ENCODE peak calls at places on chromosome 20, in five cellular contexts. One of them, this sample, is unnamed.

GRCh38 chr20:37640600-37641561 is 52.9 kb upstream of the CTNNBL1 start:
- DNase-seq in uterus: no peak
- DNase-seq in astrocyte of the cerebellum: no peak
- DNase-seq in CD4-positive, alpha-beta memory T cell: no peak
- DNase-seq in dorsolateral prefrontal cortex: no peak
- DNase-seq in this sample: no peak

GRCh38 chr20:13772529-13772928 is 12.2 kb downstream of the ESF1 start:
- DNase-seq in uterus: no peak
- DNase-seq in astrocyte of the cerebellum: no peak
- DNase-seq in CD4-positive, alpha-beta memory T cell: no peak
- DNase-seq in dorsolateral prefrontal cortex: no peak
- DNase-seq in this sample: no peak

GRCh38 chr20:10433014-10433622 is 904 bp downstream of the MKKS start:
- DNase-seq in uterus: no peak
- DNase-seq in astrocyte of the cerebellum: no peak
- DNase-seq in CD4-positive, alpha-beta memory T cell: no peak
- DNase-seq in dorsolateral prefrontal cortex: no peak
- DNase-seq in this sample: no peak

GRCh38 chr20:46872315-46873211 is 22.1 kb upstream of the EYA2 start:
- DNase-seq in uterus: no peak
- DNase-seq in astrocyte of the cerebellum: no peak
- DNase-seq in CD4-positive, alpha-beta memory T cell: no peak
- DNase-seq in dorsolateral prefrontal cortex: no peak
- DNase-seq in this sample: no peak

GRCh38 chr20:8490076-8490830 is 358.2 kb downstream of the PLCB1 start:
- DNase-seq in uterus: no peak
- DNase-seq in astrocyte of the cerebellum: no peak
- DNase-seq in CD4-positive, alpha-beta memory T cell: no peak
- DNase-seq in dorsolateral prefrontal cortex: no peak
- DNase-seq in this sample: no peak

GRCh38 chr20:50015993-50016770 is 33.4 kb downstream of the SNAI1 start:
- DNase-seq in uterus: no peak
- DNase-seq in astrocyte of the cerebellum: no peak
- DNase-seq in CD4-positive, alpha-beta memory T cell: no peak
- DNase-seq in dorsolateral prefrontal cortex: no peak
- DNase-seq in this sample: no peak

GRCh38 chr20:45410887-45411286 is 2.8 kb downstream of the DBNDD2 start:
- DNase-seq in uterus: no peak
- DNase-seq in astrocyte of the cerebellum: no peak
- DNase-seq in CD4-positive, alpha-beta memory T cell: no peak
- DNase-seq in dorsolateral prefrontal cortex: no peak
- DNase-seq in this sample: no peak

GRCh38 chr20:49237531-49237930 is 18.3 kb downstream of the DDX27 start:
- DNase-seq in uterus: no peak
- DNase-seq in astrocyte of the cerebellum: no peak
- DNase-seq in CD4-positive, alpha-beta memory T cell: no peak
- DNase-seq in dorsolateral prefrontal cortex: no peak
- DNase-seq in this sample: no peak

GRCh38 chr20:709864-710761 is 34.5 kb upstream of the SCRT2 start:
- DNase-seq in uterus: no peak
- DNase-seq in astrocyte of the cerebellum: no peak
- DNase-seq in CD4-positive, alpha-beta memory T cell: no peak
- DNase-seq in dorsolateral prefrontal cortex: no peak
- DNase-seq in this sample: no peak

GRCh38 chr20:25623225-25623735 is 534 bp downstream of the NANP start:
- DNase-seq in uterus: peak; percentile 29
- DNase-seq in astrocyte of the cerebellum: no peak
- DNase-seq in CD4-positive, alpha-beta memory T cell: no peak
- DNase-seq in dorsolateral prefrontal cortex: peak; percentile 21
- DNase-seq in this sample: no peak

GRCh38 chr20:18577942-18578341 is 9.9 kb upstream of the DTD1 start:
- DNase-seq in uterus: no peak
- DNase-seq in astrocyte of the cerebellum: no peak
- DNase-seq in CD4-positive, alpha-beta memory T cell: no peak
- DNase-seq in dorsolateral prefrontal cortex: no peak
- DNase-seq in this sample: no peak

GRCh38 chr20:2301164-2301622 is 5.4 kb downstream of the TGM3 start:
- DNase-seq in uterus: peak; percentile 17
- DNase-seq in astrocyte of the cerebellum: no peak
- DNase-seq in CD4-positive, alpha-beta memory T cell: no peak
- DNase-seq in dorsolateral prefrontal cortex: no peak
- DNase-seq in this sample: no peak

GRCh38 chr20:11247059-11247630 is 573.3 kb upstream of the JAG1 start:
- DNase-seq in uterus: no peak
- DNase-seq in astrocyte of the cerebellum: no peak
- DNase-seq in CD4-positive, alpha-beta memory T cell: no peak
- DNase-seq in dorsolateral prefrontal cortex: no peak
- DNase-seq in this sample: no peak

GRCh38 chr20:17859002-17859615 is 109.5 kb downstream of the SNX5 start:
- DNase-seq in uterus: no peak
- DNase-seq in astrocyte of the cerebellum: no peak
- DNase-seq in CD4-positive, alpha-beta memory T cell: no peak
- DNase-seq in dorsolateral prefrontal cortex: no peak
- DNase-seq in this sample: no peak

GRCh38 chr20:39269031-39269461 is 306.9 kb downstream of the DHX35 start:
- DNase-seq in uterus: no peak
- DNase-seq in astrocyte of the cerebellum: no peak
- DNase-seq in CD4-positive, alpha-beta memory T cell: peak; percentile 9
- DNase-seq in dorsolateral prefrontal cortex: peak; percentile 48
- DNase-seq in this sample: no peak

GRCh38 chr20:61487346-61488022 is 235.4 kb downstream of the CDH4 start:
- DNase-seq in uterus: no peak
- DNase-seq in astrocyte of the cerebellum: no peak
- DNase-seq in CD4-positive, alpha-beta memory T cell: no peak
- DNase-seq in dorsolateral prefrontal cortex: no peak
- DNase-seq in this sample: no peak

GRCh38 chr20:49219924-49220831 is 962 bp downstream of the DDX27 start:
- DNase-seq in uterus: no peak
- DNase-seq in astrocyte of the cerebellum: no peak
- DNase-seq in CD4-positive, alpha-beta memory T cell: no peak
- DNase-seq in dorsolateral prefrontal cortex: no peak
- DNase-seq in this sample: no peak

GRCh38 chr20:54630582-54630981 is 155.2 kb downstream of the DOK5 start:
- DNase-seq in uterus: no peak
- DNase-seq in astrocyte of the cerebellum: no peak
- DNase-seq in CD4-positive, alpha-beta memory T cell: no peak
- DNase-seq in dorsolateral prefrontal cortex: no peak
- DNase-seq in this sample: no peak
- H3K4me3 ChIP-seq in uterus: no peak overlapping the region
- H3K4me3 ChIP-seq in astrocyte of the cerebellum: no peak overlapping the region
- H3K4me3 ChIP-seq in CD4-positive, alpha-beta memory T cell: no peak overlapping the region
- H3K4me3 ChIP-seq in dorsolateral prefrontal cortex: no peak overlapping the region
- H3K4me3 ChIP-seq in this sample: no peak overlapping the region

GRCh38 chr20:34925341-34925740 is 30.3 kb downstream of the GSS start:
- DNase-seq in uterus: no peak
- DNase-seq in astrocyte of the cerebellum: no peak
- DNase-seq in CD4-positive, alpha-beta memory T cell: no peak
- DNase-seq in dorsolateral prefrontal cortex: no peak
- DNase-seq in this sample: no peak
- H3K4me3 ChIP-seq in uterus: no peak overlapping the region
- H3K4me3 ChIP-seq in astrocyte of the cerebellum: no peak overlapping the region
- H3K4me3 ChIP-seq in CD4-positive, alpha-beta memory T cell: no peak overlapping the region
- H3K4me3 ChIP-seq in dorsolateral prefrontal cortex: no peak overlapping the region
- H3K4me3 ChIP-seq in this sample: no peak overlapping the region

DNA sequence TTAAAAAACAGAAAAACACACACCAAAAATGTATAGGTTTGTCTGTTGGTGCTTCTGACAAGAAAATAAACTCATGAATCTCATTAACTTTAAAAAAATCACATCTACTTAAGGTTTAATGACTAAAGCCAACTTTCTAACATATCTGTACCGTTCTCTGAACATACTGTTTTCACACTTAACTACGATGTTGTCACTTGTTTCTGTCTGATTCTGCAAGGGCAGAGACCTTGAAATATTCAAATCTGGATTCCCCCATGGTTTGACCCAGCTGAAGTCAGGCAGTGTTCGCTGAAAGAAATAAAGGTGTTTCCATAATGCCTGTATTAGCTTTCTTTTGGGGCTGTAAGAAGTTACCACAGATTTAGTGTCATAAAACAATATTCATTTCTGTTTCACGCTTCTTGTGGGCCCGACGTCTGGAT is 2.7 kb upstream of the ASXL1 start:
- DNase-seq in uterus: no peak
- DNase-seq in astrocyte of the cerebellum: no peak
- DNase-seq in CD4-positive, alpha-beta memory T cell: no peak
- DNase-seq in dorsolateral prefrontal cortex: no peak
- DNase-seq in this sample: no peak
- H3K4me3 ChIP-seq in uterus: no peak overlapping the region
- H3K4me3 ChIP-seq in astrocyte of the cerebellum: no peak overlapping the region
- H3K4me3 ChIP-seq in CD4-positive, alpha-beta memory T cell: no peak overlapping the region
- H3K4me3 ChIP-seq in dorsolateral prefrontal cortex: no peak overlapping the region
- H3K4me3 ChIP-seq in this sample: no peak overlapping the region

GRCh38 chr20:40962733-40963504 is 65.7 kb upstream of the TOP1 start:
- DNase-seq in uterus: peak; percentile 54
- DNase-seq in astrocyte of the cerebellum: peak; percentile 44
- DNase-seq in CD4-positive, alpha-beta memory T cell: peak; percentile 67
- DNase-seq in dorsolateral prefrontal cortex: peak; percentile 56
- DNase-seq in this sample: no peak
- H3K4me3 ChIP-seq in uterus: no peak overlapping the region
- H3K4me3 ChIP-seq in astrocyte of the cerebellum: no peak overlapping the region
- H3K4me3 ChIP-seq in CD4-positive, alpha-beta memory T cell: no peak overlapping the region
- H3K4me3 ChIP-seq in dorsolateral prefrontal cortex: no peak overlapping the region
- H3K4me3 ChIP-seq in this sample: no peak overlapping the region

DNA sequence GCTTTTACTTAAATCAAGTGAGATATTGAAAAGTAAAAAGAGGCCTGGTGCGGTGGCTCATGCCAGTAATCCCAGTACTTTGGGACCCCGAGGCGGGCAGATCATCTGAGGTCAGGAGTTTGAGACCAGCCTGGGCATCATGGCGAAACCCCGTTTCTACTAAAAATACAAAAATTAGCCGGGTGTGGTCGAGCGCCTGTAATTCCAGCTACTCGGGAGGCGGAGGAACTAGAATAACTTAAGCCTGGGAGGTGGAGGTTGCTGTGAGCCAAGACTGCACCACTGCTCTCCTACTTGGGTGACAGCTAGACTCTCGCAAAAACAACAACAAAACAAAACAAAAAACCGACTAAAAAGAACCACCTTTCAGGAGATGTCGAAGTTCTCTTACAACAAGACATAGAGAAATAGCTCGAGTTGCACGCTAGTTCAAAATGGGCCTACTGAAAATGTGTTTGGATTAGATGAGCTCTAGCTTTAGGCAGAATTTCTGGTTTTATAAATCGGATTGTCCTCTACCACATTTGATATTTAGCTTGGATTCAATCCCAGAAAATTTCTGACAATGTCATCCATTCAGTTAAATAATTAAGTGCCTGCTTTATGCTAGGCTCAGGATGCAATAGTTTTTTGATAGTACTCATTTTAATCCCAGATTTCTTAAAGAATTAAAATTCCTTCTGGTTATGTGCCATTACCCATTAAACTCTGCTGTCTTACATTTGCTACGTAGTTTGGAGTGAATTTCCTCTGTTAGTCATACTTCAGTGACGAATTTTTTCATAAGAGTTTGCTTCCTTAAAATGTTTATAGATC is 137.5 kb upstream of the SHLD1 start:
- DNase-seq in uterus: no peak
- DNase-seq in astrocyte of the cerebellum: peak; percentile 29
- DNase-seq in CD4-positive, alpha-beta memory T cell: no peak
- DNase-seq in dorsolateral prefrontal cortex: no peak
- DNase-seq in this sample: no peak
- H3K4me3 ChIP-seq in uterus: no peak overlapping the region
- H3K4me3 ChIP-seq in astrocyte of the cerebellum: no peak overlapping the region
- H3K4me3 ChIP-seq in CD4-positive, alpha-beta memory T cell: no peak overlapping the region
- H3K4me3 ChIP-seq in dorsolateral prefrontal cortex: no peak overlapping the region
- H3K4me3 ChIP-seq in this sample: no peak overlapping the region